ENCODE peak calls at places on chromosome 14, in nine cellular contexts. W, H, Y, K, T, F, N, G and A are unnamed samples.
A peak's percentile ranks its signal among the peaks of the same experiment; 100 is the strongest.

GRCh38 chr14:101492716-101493115 is 68.6 kb upstream of the DIO3 start:
- DNase-seq in K (no peak), H (no peak), Y (no peak), N (no peak), G (no peak), T (no peak), F (peak; percentile 66), W (no peak), A (no peak)

GRCh38 chr14:53341324-53341723 is 188.2 kb upstream of the DDHD1 start:
- DNase-seq in W (no peak), Y (no peak), K (no peak), T (no peak), F (no peak), G (no peak), N (no peak), H (no peak), A (no peak)

GRCh38 chr14:101347893-101348777 is 213.2 kb upstream of the DIO3 start:
- DNase-seq in N (no peak), F (no peak), H (no peak), K (no peak), W (no peak), T (no peak), G (no peak), Y (no peak), A (no peak)

GRCh38 chr14:103593577-103593976 is 30.8 kb downstream of the COA8 start:
- DNase-seq in W (no peak), G (no peak), T (no peak), Y (no peak), N (no peak), F (no peak), H (no peak), K (no peak), A (no peak)

GRCh38 chr14:45679852-45680251 is 426.9 kb upstream of the MIS18BP1 start:
- DNase-seq in N (no peak), K (no peak), Y (no peak), F (no peak), H (no peak), G (no peak), W (no peak), T (no peak), A (no peak)

GRCh38 chr14:101474563-101475467 is 86.5 kb upstream of the DIO3 start:
- DNase-seq in T (no peak), Y (no peak), W (no peak), F (peak; percentile 39), K (no peak), G (no peak), H (no peak), N (no peak), A (no peak)

GRCh38 chr14:97077253-97077653 is 280.1 kb downstream of the VRK1 start:
- DNase-seq in G (peak; percentile 23), Y (no peak), F (no peak), H (peak; percentile 16), N (peak; percentile 27), T (no peak), W (no peak), K (no peak), A (no peak)

GRCh38 chr14:72665259-72665658 is 228.6 kb downstream of the DPF3 start:
- DNase-seq in W (no peak), Y (no peak), N (no peak), K (peak; percentile 90), H (no peak), G (no peak), T (no peak), F (no peak), A (no peak)

GRCh38 chr14:63727231-63727735 is 582 bp downstream of the SGPP1 start:
- DNase-seq in K (no peak), Y (no peak), F (peak; percentile 86), G (peak; percentile 69), H (no peak), N (peak; percentile 64), W (peak; percentile 62), T (peak; percentile 10), A (no peak)

GRCh38 chr14:103021817-103022668 is 35.3 kb downstream of the CDC42BPB start:
- DNase-seq in K (no peak), G (no peak), F (peak; percentile 55), W (no peak), H (no peak), Y (no peak), T (no peak), N (no peak), A (no peak)

GRCh38 chr14:100498068-100498467 is 89.1 kb downstream of the BEGAIN start:
- DNase-seq in F (no peak), N (no peak), T (peak; percentile 68), G (no peak), W (peak; percentile 21), H (no peak), Y (no peak), K (no peak), A (no peak)

GRCh38 chr14:42374332-42374731 is 767.7 kb downstream of the LRFN5 start:
- DNase-seq in K (no peak), H (no peak), W (no peak), G (no peak), Y (no peak), N (no peak), T (no peak), F (no peak), A (no peak)

GRCh38 chr14:48584031-48584430 is 908.6 kb upstream of the MDGA2 start:
- DNase-seq in F (no peak), Y (no peak), W (no peak), G (no peak), T (no peak), K (no peak), H (no peak), N (no peak), A (no peak)

GRCh38 chr14:55438066-55438683 is 2.2 kb downstream of the TBPL2 start:
- DNase-seq in T (peak; percentile 52), Y (no peak), G (no peak), F (no peak), N (no peak), H (no peak), W (peak; percentile 65), K (peak; percentile 35), A (no peak)

GRCh38 chr14:99910337-99911268 is 117.4 kb downstream of the EML1 start:
- DNase-seq in K (peak; percentile 43), Y (no peak), W (no peak), N (no peak), T (no peak), H (no peak), F (no peak), G (no peak), A (no peak)

GRCh38 chr14:104682107-104682593 is 7.3 kb upstream of the INF2 start:
- DNase-seq in Y (no peak), G (no peak), N (no peak), F (no peak), T (no peak), K (no peak), W (no peak), H (no peak), A (no peak)

GRCh38 chr14:24145700-24146621 is at the start of gene PSME2:
- DNase-seq in Y (no peak), W (no peak), T (no peak), F (no peak), H (no peak), K (no peak), N (no peak), G (no peak), A (no peak)

GRCh38 chr14:94681300-94682060 is 69.3 kb downstream of the SERPINA3 start:
- DNase-seq in H (no peak), W (no peak), Y (no peak), F (no peak), N (no peak), G (no peak), K (no peak), T (peak; percentile 39), A (no peak)

GRCh38 chr14:49641697-49642129 is 6.7 kb upstream of the DNAAF2 start:
- DNase-seq in H (no peak), F (no peak), Y (no peak), T (no peak), G (no peak), W (no peak), K (no peak), N (no peak), A (no peak)

GRCh38 chr14:64562432-64562831 is 12.7 kb downstream of the PPP1R36 start:
- DNase-seq in Y (no peak), H (no peak), N (no peak), G (no peak), F (no peak), W (no peak), K (no peak), T (no peak), A (no peak)

GRCh38 chr14:37406095-37406494 is 189.0 kb downstream of the FOXA1 start:
- DNase-seq in K (no peak), F (no peak), G (no peak), H (no peak), W (peak; percentile 22), N (no peak), T (no peak), Y (no peak), A (no peak)

GRCh38 chr14:24233538-24233866 is 773 bp downstream of the GMPR2 start:
- DNase-seq in K (no peak), H (no peak), N (no peak), F (no peak), Y (no peak), W (no peak), G (no peak), T (no peak), A (no peak)

GRCh38 chr14:90604356-90604755 is 207.5 kb downstream of the CALM1 start:
- DNase-seq in W (peak; percentile 66), G (no peak), Y (no peak), T (no peak), N (no peak), H (no peak), K (no peak), F (no peak), A (no peak)

GRCh38 chr14:99357151-99357550 is 85.2 kb upstream of the BCL11B start:
- DNase-seq in H (no peak), T (no peak), K (no peak), F (no peak), Y (no peak), N (no peak), W (no peak), G (no peak), A (no peak)